ENCODE peak calls at places on chromosome 11, in nine cellular contexts. J is naive B cell; G is activated CD4-positive, alpha-beta T cell treated with anti-CD3 and anti-CD28 coated beads, Interleukin-2, amount 50 U/mL, for 48 hours; H is memory B cell; Z is iris pigment epithelial cell; N is HuH-7.5; U is CD14-positive monocyte; C is SHP77; O is frontal cortex. I is an unnamed sample.

GRCh38 chr11:86591631-86592030 is 80.8 kb downstream of the ME3 start:
- DNase-seq in O (no peak), H (no peak), N (no peak), J (no peak), U (no peak), C (no peak), G (no peak), Z (peak; percentile 26), I (no peak)

GRCh38 chr11:2102883-2103213 is 36.3 kb downstream of the IGF2 start:
- DNase-seq in C (no peak), J (no peak), O (no peak), H (no peak), N (no peak), G (no peak), Z (no peak), U (no peak), I (no peak)

GRCh38 chr11:65560555-65561418 is 2.6 kb upstream of the LTBP3 start:
- DNase-seq in J (no peak), U (no peak), O (no peak), N (no peak), Z (peak; percentile 73), G (no peak), C (peak; percentile 51), H (no peak), I (no peak)

GRCh38 chr11:79263001-79263400 is 177.8 kb downstream of the TENM4 start:
- DNase-seq in O (no peak), G (no peak), C (no peak), Z (no peak), H (no peak), U (no peak), J (no peak), N (no peak), I (no peak)

GRCh38 chr11:19817870-19818269 is 105.2 kb downstream of the NAV2 start:
- DNase-seq in N (no peak), G (no peak), C (no peak), H (no peak), O (no peak), U (no peak), Z (no peak), J (no peak), I (no peak)

GRCh38 chr11:64766881-64767280 is 7.1 kb upstream of the PYGM start:
- DNase-seq in O (no peak), H (no peak), C (no peak), J (no peak), N (no peak), Z (no peak), G (no peak), U (no peak), I (no peak)

GRCh38 chr11:69314555-69314954 is 20.6 kb downstream of the MYEOV start:
- DNase-seq in G (no peak), H (no peak), U (no peak), O (no peak), Z (no peak), J (no peak), N (no peak), C (no peak), I (no peak)

GRCh38 chr11:34030386-34030785 is 21.1 kb upstream of the CAPRIN1 start:
- DNase-seq in U (no peak), N (no peak), O (no peak), C (no peak), Z (no peak), J (no peak), G (no peak), H (no peak), I (no peak)

GRCh38 chr11:64093233-64094039 is 57.7 kb downstream of the FLRT1 start:
- DNase-seq in H (no peak), N (no peak), C (no peak), Z (no peak), G (no peak), O (no peak), U (no peak), J (no peak), I (no peak)

GRCh38 chr11:45028921-45029680 is 78.4 kb upstream of the TP53I11 start:
- DNase-seq in H (peak; percentile 43), O (no peak), G (no peak), C (no peak), Z (no peak), U (no peak), N (no peak), J (peak; percentile 63), I (no peak)